ENCODE peak calls at places on chromosomes 4 and X, in four cellular contexts. One of them, this sample, is unnamed.

GRCh38 chr4:186942745-186943606 is 219.3 kb upstream of the FAT1 start:
- DNase-seq in GM12878: no peak
- DNase-seq in H1: no peak
- DNase-seq in K562: no peak
- DNase-seq in this sample: no peak

GRCh38 chr4:125313497-125313896 is 1.3 kb upstream of the FAT4 start:
- DNase-seq in GM12878: no peak
- DNase-seq in H1: no peak
- DNase-seq in K562: peak; percentile 59
- DNase-seq in this sample: no peak

GRCh38 chr4:114512595-114513295 is 85.9 kb upstream of the UGT8 start:
- DNase-seq in GM12878: no peak
- DNase-seq in H1: no peak
- DNase-seq in K562: no peak
- DNase-seq in this sample: no peak

GRCh38 chr4:56658410-56659003 is 22.6 kb downstream of the HOPX start:
- DNase-seq in GM12878: no peak
- DNase-seq in H1: no peak
- DNase-seq in K562: no peak
- DNase-seq in this sample: no peak

GRCh38 chrX:120761810-120762209 is 113.9 kb downstream of the CT47B1 start:
- DNase-seq in GM12878: no peak
- DNase-seq in H1: no peak
- DNase-seq in K562: no peak
- DNase-seq in this sample: no peak

GRCh38 chrX:154991039-154991438 is 31.5 kb downstream of the F8 start:
- DNase-seq in GM12878: peak; percentile 55
- DNase-seq in H1: no peak
- DNase-seq in K562: no peak
- DNase-seq in this sample: no peak

GRCh38 chr4:180058731-180059215 is 2184.4 kb upstream of the TENM3 start:
- DNase-seq in GM12878: no peak
- DNase-seq in H1: no peak
- DNase-seq in K562: no peak
- DNase-seq in this sample: no peak

GRCh38 chr4:20408596-20408995 is 156.9 kb downstream of the SLIT2 start:
- DNase-seq in GM12878: no peak
- DNase-seq in H1: no peak
- DNase-seq in K562: no peak
- DNase-seq in this sample: no peak

GRCh38 chrX:53284684-53285447 is 3.5 kb upstream of the IQSEC2 start:
- DNase-seq in GM12878: peak; percentile 8
- DNase-seq in H1: peak; percentile 21
- DNase-seq in K562: peak; percentile 67
- DNase-seq in this sample: peak; percentile 27

GRCh38 chr4:133151681-133152329 is 2.7 kb downstream of the PCDH10 start:
- DNase-seq in GM12878: no peak
- DNase-seq in H1: no peak
- DNase-seq in K562: no peak
- DNase-seq in this sample: no peak

GRCh38 chrX:125765347-125765746 is 400.7 kb downstream of the DCAF12L2 start:
- DNase-seq in GM12878: no peak
- DNase-seq in H1: no peak
- DNase-seq in K562: no peak
- DNase-seq in this sample: no peak

GRCh38 chr4:6733358-6734164 is 17.6 kb downstream of the BLOC1S4 start:
- DNase-seq in GM12878: no peak
- DNase-seq in H1: no peak
- DNase-seq in K562: no peak
- DNase-seq in this sample: no peak

GRCh38 chrX:103063918-103064434 is at the start of gene BEX1:
- DNase-seq in GM12878: no peak
- DNase-seq in H1: peak; percentile 31
- DNase-seq in K562: no peak
- DNase-seq in this sample: no peak

GRCh38 chr4:108345862-108346530 is 177.3 kb upstream of the LEF1 start:
- DNase-seq in GM12878: no peak
- DNase-seq in H1: no peak
- DNase-seq in K562: no peak
- DNase-seq in this sample: no peak

GRCh38 chr4:126223784-126224407 is 909.1 kb downstream of the FAT4 start:
- DNase-seq in GM12878: no peak
- DNase-seq in H1: no peak
- DNase-seq in K562: no peak
- DNase-seq in this sample: no peak

GRCh38 chr4:139795915-139796314 is 130.3 kb downstream of the MGST2 start:
- DNase-seq in GM12878: no peak
- DNase-seq in H1: no peak
- DNase-seq in K562: no peak
- DNase-seq in this sample: no peak

GRCh38 chrX:129721870-129722269 is 16.9 kb upstream of the XPNPEP2 start:
- DNase-seq in GM12878: no peak
- DNase-seq in H1: no peak
- DNase-seq in K562: no peak
- DNase-seq in this sample: no peak

GRCh38 chr4:83282049-83282535 is 2.5 kb downstream of the COQ2 start:
- DNase-seq in GM12878: no peak
- DNase-seq in H1: no peak
- DNase-seq in K562: peak; percentile 24
- DNase-seq in this sample: no peak

GRCh38 chr4:146978641-146979040 is 33.0 kb upstream of the TTC29 start:
- DNase-seq in GM12878: no peak
- DNase-seq in H1: no peak
- DNase-seq in K562: no peak
- DNase-seq in this sample: no peak

GRCh38 chr4:4249876-4250275 is 1.9 kb upstream of the TMEM128 start:
- DNase-seq in GM12878: no peak
- DNase-seq in H1: no peak
- DNase-seq in K562: no peak
- DNase-seq in this sample: no peak

GRCh38 chrX:136694491-136695087 is 46.6 kb downstream of the CD40LG start:
- DNase-seq in GM12878: no peak
- DNase-seq in H1: no peak
- DNase-seq in K562: peak; percentile 26
- DNase-seq in this sample: no peak

GRCh38 chrX:134948333-134949241 is 42.2 kb upstream of the SMIM10 start:
- DNase-seq in GM12878: no peak
- DNase-seq in H1: no peak
- DNase-seq in K562: no peak
- DNase-seq in this sample: no peak

GRCh38 chrX:105461013-105461412 is 240.5 kb upstream of the TEX13A start:
- DNase-seq in GM12878: no peak
- DNase-seq in H1: no peak
- DNase-seq in K562: no peak
- DNase-seq in this sample: no peak

GRCh38 chrX:103406256-103406655 is 29.9 kb downstream of the BEX3 start:
- DNase-seq in GM12878: no peak
- DNase-seq in H1: no peak
- DNase-seq in K562: no peak
- DNase-seq in this sample: no peak

GRCh38 chr4:105978684-105979296 is 83.5 kb downstream of the NPNT start:
- DNase-seq in GM12878: no peak
- DNase-seq in H1: no peak
- DNase-seq in K562: no peak
- DNase-seq in this sample: no peak

GRCh38 chrX:150525061-150525919 is 43.1 kb upstream of the MTM1 start:
- DNase-seq in GM12878: no peak
- DNase-seq in H1: no peak
- DNase-seq in K562: no peak
- DNase-seq in this sample: no peak
- TF ChIP-seq POLR2A in GM12878: no peak
- TF ChIP-seq POLR2A in H1: no peak
- TF ChIP-seq POLR2A in K562: no peak
- TF ChIP-seq POLR2A in this sample: no peak

GRCh38 chr4:152462047-152462446 is 73.8 kb downstream of the FBXW7 start:
- DNase-seq in GM12878: peak; percentile 64
- DNase-seq in H1: no peak
- DNase-seq in K562: no peak
- DNase-seq in this sample: no peak

GRCh38 chr4:152460488-152460887 is 75.4 kb downstream of the FBXW7 start:
- DNase-seq in GM12878: peak; percentile 43
- DNase-seq in H1: no peak
- DNase-seq in K562: no peak
- DNase-seq in this sample: no peak

GRCh38 chr4:152456609-152457008 is 79.3 kb downstream of the FBXW7 start:
- DNase-seq in GM12878: no peak
- DNase-seq in H1: no peak
- DNase-seq in K562: no peak
- DNase-seq in this sample: no peak

GRCh38 chr4:152459326-152459725 is 76.6 kb downstream of the FBXW7 start:
- DNase-seq in GM12878: no peak
- DNase-seq in H1: no peak
- DNase-seq in K562: no peak
- DNase-seq in this sample: no peak

GRCh38 chr4:152458801-152459302 is 77.0 kb downstream of the FBXW7 start:
- DNase-seq in GM12878: peak; percentile 31
- DNase-seq in H1: no peak
- DNase-seq in K562: no peak
- DNase-seq in this sample: no peak
- TF ChIP-seq TAF1 in GM12878: no peak
- TF ChIP-seq TAF1 in H1: no peak
- TF ChIP-seq TAF1 in K562: no peak
- TF ChIP-seq TAF1 in this sample: no peak

DNA sequence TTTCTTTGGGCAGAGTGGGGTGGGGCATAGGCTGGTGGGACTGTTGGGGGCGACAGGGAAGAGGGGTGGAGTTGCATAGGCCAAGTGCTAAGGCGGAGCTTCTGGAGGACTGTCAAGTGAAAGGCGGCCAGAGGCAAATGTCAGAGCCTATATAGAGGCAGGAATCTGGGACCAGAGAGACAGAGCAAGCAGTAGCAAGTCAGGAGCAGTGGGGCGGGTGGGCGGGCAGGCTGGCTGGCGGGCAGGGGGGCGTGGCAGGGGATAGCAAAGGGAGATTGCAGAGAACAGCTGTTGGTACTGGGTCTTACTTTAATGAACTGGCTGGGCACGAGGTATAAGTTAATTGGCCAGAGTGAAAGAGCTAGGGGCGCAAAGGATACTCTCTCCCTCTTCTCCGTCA is 89.8 kb downstream of the RTL9 start:
- DNase-seq in GM12878: no peak
- DNase-seq in H1: no peak
- DNase-seq in K562: no peak
- DNase-seq in this sample: no peak
- TF ChIP-seq POLR2A in GM12878: no peak
- TF ChIP-seq POLR2A in H1: no peak
- TF ChIP-seq POLR2A in K562: no peak
- TF ChIP-seq POLR2A in this sample: no peak

DNA sequence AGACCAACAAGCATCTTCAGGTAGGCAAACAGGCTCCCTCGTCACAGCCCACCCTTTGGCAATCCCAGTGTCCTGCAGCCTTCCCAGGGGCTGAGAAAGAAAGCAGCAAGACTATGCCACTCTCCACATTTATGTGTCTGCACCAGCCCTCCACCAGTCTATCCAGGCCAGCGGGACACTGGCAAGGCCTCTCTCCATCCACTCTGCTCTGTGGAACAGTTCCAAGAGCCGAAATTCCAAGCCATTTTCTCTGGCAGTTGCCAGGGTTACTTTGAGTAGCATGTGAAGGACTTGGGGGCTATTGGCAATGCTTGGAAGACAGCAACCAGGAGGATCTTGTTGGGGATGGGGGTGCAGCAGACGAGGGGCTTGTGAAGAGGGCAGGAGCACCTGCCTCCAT is 52.1 kb downstream of the TSC22D3 start:
- DNase-seq in GM12878: no peak
- DNase-seq in H1: no peak
- DNase-seq in K562: no peak
- DNase-seq in this sample: no peak
- TF ChIP-seq TAF1 in GM12878: no peak
- TF ChIP-seq TAF1 in H1: no peak
- TF ChIP-seq TAF1 in K562: no peak
- TF ChIP-seq TAF1 in this sample: no peak

DNA sequence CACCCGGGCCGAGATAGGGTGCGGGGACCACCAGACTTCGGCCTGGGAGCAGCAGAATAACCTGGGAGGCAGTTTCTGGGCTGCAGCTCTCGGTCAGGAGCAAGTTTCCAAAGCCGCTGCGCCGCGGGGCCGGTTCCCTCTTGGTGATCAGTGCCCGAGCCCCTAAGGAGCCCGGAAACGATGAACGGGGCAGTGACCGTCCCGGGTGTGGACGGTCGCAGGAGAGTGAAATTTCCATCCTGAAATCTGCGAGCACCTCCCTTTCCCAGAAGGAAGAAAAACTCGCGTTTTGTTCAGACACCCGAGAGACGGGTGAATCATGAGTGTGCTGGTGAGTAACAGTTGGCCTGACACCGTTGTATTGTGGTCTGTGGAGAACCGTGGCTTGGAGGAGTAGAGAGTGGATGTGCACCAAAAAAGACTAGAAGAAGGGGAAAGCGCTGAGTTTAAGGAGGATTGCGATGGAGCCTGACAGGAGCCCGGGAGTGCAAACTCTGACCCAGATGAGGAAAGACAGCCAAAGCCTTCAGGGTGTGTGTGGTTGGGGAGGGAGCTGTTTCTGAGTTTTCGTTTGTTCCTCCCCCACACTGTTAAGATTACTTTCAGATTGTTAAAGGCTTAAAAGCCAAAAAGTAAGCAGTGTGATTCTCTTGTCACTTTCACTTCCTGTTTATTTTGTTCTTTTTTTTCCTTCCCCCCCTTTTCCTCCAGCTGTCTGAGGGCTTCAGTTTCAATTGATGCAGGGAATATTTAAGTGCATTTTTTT is 824 bp downstream of the MCUB start:
- DNase-seq in GM12878: peak; percentile 80
- DNase-seq in H1: no peak
- DNase-seq in K562: peak; percentile 23
- DNase-seq in this sample: peak; percentile 65
- TF ChIP-seq POLR2A in GM12878: peak; percentile 60
- TF ChIP-seq POLR2A in H1: no peak
- TF ChIP-seq POLR2A in K562: no peak
- TF ChIP-seq POLR2A in this sample: peak; percentile 53

GRCh38 chr4:99853190-99853589 is 36.6 kb downstream of the DAPP1 start:
- DNase-seq in GM12878: no peak
- DNase-seq in H1: no peak
- DNase-seq in K562: no peak
- DNase-seq in this sample: no peak

GRCh38 chr4:99856166-99856565 is 38.1 kb downstream of the LAMTOR3 start:
- DNase-seq in GM12878: no peak
- DNase-seq in H1: no peak
- DNase-seq in K562: no peak
- DNase-seq in this sample: no peak

GRCh38 chr4:99857302-99857701 is 36.9 kb downstream of the LAMTOR3 start:
- DNase-seq in GM12878: no peak
- DNase-seq in H1: no peak
- DNase-seq in K562: no peak
- DNase-seq in this sample: no peak

GRCh38 chr4:99853993-99854392 is 37.4 kb downstream of the DAPP1 start:
- DNase-seq in GM12878: no peak
- DNase-seq in H1: no peak
- DNase-seq in K562: no peak
- DNase-seq in this sample: no peak

GRCh38 chr4:99855677-99856076 is 38.5 kb downstream of the LAMTOR3 start:
- DNase-seq in GM12878: peak; percentile 53
- DNase-seq in H1: no peak
- DNase-seq in K562: no peak
- DNase-seq in this sample: no peak
- TF ChIP-seq TAF1 in GM12878: no peak
- TF ChIP-seq TAF1 in H1: no peak
- TF ChIP-seq TAF1 in K562: no peak
- TF ChIP-seq TAF1 in this sample: no peak